ENCODE peak calls at places on chromosomes 13 and 19, in seven cellular contexts. U is NCI-H1092; G is RPMI7951; V is NCI-H774; A is activated T-helper 1 cell treated with anti-CD3 and anti-CD28 coated beads, Interleukin-12 subunit alpha, Interleukin-12 subunit beta, Interleukin-2, Interleukin-4 antibody, amounts not matched to agents 30 ng/mL and 10 ng/mL and 1 ng/mL, durations not matched to agents 14 hours and 24 hours and 36 hours; K is uterus; I is cerebellum. O is an unnamed sample.
A peak's percentile ranks its signal among the peaks of the same experiment; 100 is the strongest.

GRCh38 chr13:20465218-20465879 is 60.3 kb downstream of the CRYL1 start:
- DNase-seq in K (peak; percentile 26), A (no peak), V (no peak), U (no peak), I (no peak), G (no peak), O (peak; percentile 17)

GRCh38 chr13:110332750-110333149 is 25.7 kb downstream of the COL4A2 start:
- DNase-seq in I (no peak), G (no peak), K (no peak), A (no peak), V (no peak), U (no peak), O (no peak)

GRCh38 chr19:36420961-36421748 is 2.7 kb upstream of the ZFP82 start:
- DNase-seq in V (no peak), U (peak; percentile 20), K (peak; percentile 17), G (peak; percentile 70), A (no peak), I (peak; percentile 47), O (peak; percentile 58)

GRCh38 chr19:29614780-29615179 is 8.7 kb downstream of the POP4 start:
- DNase-seq in V (no peak), I (no peak), U (no peak), A (no peak), G (no peak), K (no peak), O (no peak)

GRCh38 chr19:23318143-23318542 is 67.9 kb upstream of the ZNF724 start:
- DNase-seq in A (no peak), G (peak; percentile 35), I (no peak), K (no peak), U (no peak), V (no peak), O (no peak)

GRCh38 chr13:35210234-35210633 is 266.3 kb downstream of the MAB21L1 start:
- DNase-seq in A (no peak), K (no peak), G (no peak), U (no peak), I (peak; percentile 29), V (no peak), O (peak; percentile 29)

GRCh38 chr13:37175996-37176395 is 70.5 kb upstream of the CSNK1A1L start:
- DNase-seq in A (no peak), K (no peak), U (no peak), I (no peak), G (peak; percentile 18), V (no peak), O (peak; percentile 79)

GRCh38 chr13:107994137-107994536 is 221.2 kb downstream of the LIG4 start:
- DNase-seq in U (no peak), G (no peak), I (no peak), K (no peak), V (no peak), A (no peak), O (no peak)

GRCh38 chr19:18170714-18171255 is 2.8 kb upstream of the IFI30 start:
- DNase-seq in U (no peak), V (no peak), I (no peak), G (no peak), K (no peak), A (no peak), O (no peak)

GRCh38 chr19:2059422-2060201 is 8.6 kb upstream of the MKNK2 start:
- DNase-seq in K (peak; percentile 63), U (no peak), G (peak; percentile 88), V (peak; percentile 23), I (no peak), A (no peak), O (peak; percentile 23)

GRCh38 chr13:39784347-39784746 is 128.9 kb downstream of the COG6 start:
- DNase-seq in I (no peak), U (no peak), A (no peak), V (no peak), K (no peak), G (no peak), O (peak; percentile 30)

GRCh38 chr19:13880059-13880672 is 3.2 kb downstream of the NANOS3 start:
- DNase-seq in G (peak; percentile 92), U (peak; percentile 82), A (peak; percentile 97), I (peak; percentile 97), V (peak; percentile 91), K (peak; percentile 97), O (peak; percentile 97)

GRCh38 chr19:41369769-41370168 is 5.8 kb upstream of the B9D2 start:
- DNase-seq in G (no peak), K (no peak), V (no peak), A (no peak), I (no peak), U (no peak), O (no peak)

O was measured in dermis blood vessel endothelial cell.